ENCODE peak calls at places on chromosome 21, in seven cellular contexts. M is stomach, C is sigmoid colon, X is transverse colon, Q is GM12878, J is esophagus muscularis mucosa, E is H1. A is an unnamed sample.

GRCh38 chr21:44093761-44094160 is 13.4 kb upstream of the PWP2 start:
- DNase-seq in M (peak), C (no peak), X (peak), Q (no peak), J (no peak), E (peak), A (peak)

GRCh38 chr21:38930065-38930464 is 124.3 kb downstream of the ETS2 start:
- DNase-seq in M (no peak), C (peak), X (no peak), Q (no peak), J (no peak), E (no peak), A (no peak)

GRCh38 chr21:34836103-34836932 is 167.5 kb downstream of the CLIC6 start:
- DNase-seq in M (peak), C (peak), X (peak), Q (no peak), J (no peak), E (no peak), A (peak)

GRCh38 chr21:46126321-46127238 is 28.7 kb downstream of the COL6A2 start:
- DNase-seq in M (no peak), C (peak), X (peak), Q (no peak), J (no peak), E (peak), A (peak)

GRCh38 chr21:31098576-31099005 is 60.3 kb upstream of the KRTAP19-8 start:
- DNase-seq in M (peak), C (peak), X (peak), Q (no peak), J (peak), E (peak), A (peak)

GRCh38 chr21:17612023-17612564 is 607 bp downstream of the BTG3 start:
- DNase-seq in M (peak), C (peak), X (peak), Q (no peak), J (no peak), E (peak), A (peak)

GRCh38 chr21:42578034-42578433 is 64.4 kb downstream of the SLC37A1 start:
- DNase-seq in M (no peak), C (peak), X (peak), Q (no peak), J (no peak), E (no peak), A (no peak)

GRCh38 chr21:46517361-46517760 is 58.7 kb downstream of the DIP2A start:
- DNase-seq in M (peak), C (no peak), X (no peak), Q (no peak), J (no peak), E (no peak), A (no peak)

GRCh38 chr21:27423073-27423472 is 456.2 kb upstream of the ADAMTS5 start:
- DNase-seq in M (peak), C (peak), X (peak), Q (no peak), J (no peak), E (no peak), A (peak)

GRCh38 chr21:38166214-38166547 is 90.6 kb upstream of the KCNJ15 start:
- DNase-seq in M (no peak), C (no peak), X (no peak), Q (no peak), J (peak), E (no peak), A (no peak)

GRCh38 chr21:38039841-38040240 is 123.6 kb upstream of the KCNJ6 start:
- DNase-seq in M (no peak), C (no peak), X (no peak), Q (no peak), J (no peak), E (no peak), A (no peak)

GRCh38 chr21:19565587-19565986 is 1162.0 kb upstream of the TMPRSS15 start:
- DNase-seq in M (no peak), C (no peak), X (no peak), Q (no peak), J (no peak), E (no peak), A (no peak)

GRCh38 chr21:39630827-39631226 is 18.1 kb downstream of the B3GALT5 start:
- DNase-seq in M (no peak), C (no peak), X (no peak), Q (no peak), J (no peak), E (no peak), A (no peak)

GRCh38 chr21:46603228-46603627 is 1.7 kb downstream of the S100B start:
- DNase-seq in M (no peak), C (no peak), X (no peak), Q (no peak), J (no peak), E (no peak), A (no peak)

GRCh38 chr21:35048183-35048601 is 910 bp downstream of the RUNX1 start:
- DNase-seq in M (no peak), C (no peak), X (no peak), Q (no peak), J (peak), E (no peak), A (no peak)

GRCh38 chr21:39604951-39605350 is 7.8 kb upstream of the B3GALT5 start:
- DNase-seq in M (no peak), C (no peak), X (no peak), Q (no peak), J (peak), E (no peak), A (no peak)

GRCh38 chr21:46250146-46250725 is 21.7 kb upstream of the LSS start:
- DNase-seq in M (no peak), C (no peak), X (no peak), Q (no peak), J (no peak), E (no peak), A (no peak)

GRCh38 chr21:46191257-46191685 is 7.0 kb upstream of the SPATC1L start:
- DNase-seq in M (peak), C (peak), X (no peak), Q (no peak), J (no peak), E (no peak), A (peak)

GRCh38 chr21:43306911-43307676 is 119.8 kb downstream of the SIK1 start:
- DNase-seq in M (peak), C (peak), X (peak), Q (peak), J (no peak), E (no peak), A (no peak)

GRCh38 chr21:44298301-44298700 is 1.6 kb upstream of the PFKL start:
- DNase-seq in M (no peak), C (no peak), X (no peak), Q (no peak), J (no peak), E (no peak), A (no peak)

GRCh38 chr21:18499761-18500376 is 96.3 kb upstream of the TMPRSS15 start:
- DNase-seq in M (peak), C (no peak), X (peak), Q (no peak), J (no peak), E (peak), A (no peak)

GRCh38 chr21:21631961-21632360 is 633.8 kb downstream of the NCAM2 start:
- DNase-seq in M (no peak), C (no peak), X (no peak), Q (no peak), J (no peak), E (no peak), A (no peak)

GRCh38 chr21:34974162-34974981 is 74.7 kb downstream of the RUNX1 start:
- DNase-seq in M (no peak), C (no peak), X (no peak), Q (peak), J (no peak), E (no peak), A (no peak)

GRCh38 chr21:45294509-45295291 is 7.0 kb upstream of the POFUT2 start:
- DNase-seq in M (peak), C (peak), X (peak), Q (no peak), J (peak), E (peak), A (peak)

GRCh38 chr21:22120616-22121266 is 1122.5 kb downstream of the NCAM2 start:
- DNase-seq in M (no peak), C (no peak), X (no peak), Q (no peak), J (no peak), E (peak), A (no peak)

GRCh38 chr21:37060296-37060695 is 12.6 kb downstream of the PIGP start:
- DNase-seq in M (peak), C (no peak), X (peak), Q (no peak), J (no peak), E (no peak), A (no peak)

GRCh38 chr21:27645285-27645684 is 678.4 kb upstream of the ADAMTS5 start:
- DNase-seq in M (no peak), C (no peak), X (no peak), Q (no peak), J (no peak), E (no peak), A (no peak)

GRCh38 chr21:36005018-36005417 is 55.3 kb downstream of the SETD4 start:
- DNase-seq in M (no peak), C (peak), X (peak), Q (no peak), J (no peak), E (no peak), A (peak)

GRCh38 chr21:33801424-33802405 is 113.9 kb downstream of the ATP5PO start:
- DNase-seq in M (peak), C (no peak), X (no peak), Q (no peak), J (no peak), E (no peak), A (no peak)
- TF ChIP-seq POLR2AphosphoS5 in M (no peak), C (no peak), X (no peak), Q (no peak), J (no peak), E (no peak), A (no peak)

GRCh38 chr21:16195476-16195875 is 465.7 kb downstream of the USP25 start:
- DNase-seq in M (no peak), C (no peak), X (no peak), Q (no peak), J (no peak), E (no peak), A (no peak)
- TF ChIP-seq EP300 in M (no peak), C (no peak), X (no peak), Q (no peak), J (no peak), E (no peak), A (no peak)

DNA sequence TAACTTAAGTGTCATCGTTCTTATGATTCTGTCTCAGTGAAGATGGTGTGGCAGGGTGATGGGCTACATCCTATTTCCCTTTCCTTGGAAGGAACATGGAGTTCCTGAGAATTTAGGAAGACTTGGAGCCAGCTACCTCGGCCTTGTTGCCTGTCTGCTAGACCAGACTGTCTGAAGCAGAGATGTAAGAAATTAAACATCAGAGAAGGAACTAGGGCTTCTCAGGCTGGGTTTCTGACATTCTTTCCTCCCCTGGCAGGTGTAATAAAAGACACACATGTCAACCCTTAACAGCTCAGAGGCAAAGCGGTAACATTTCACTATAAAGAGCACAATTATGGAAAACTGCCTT is 37.4 kb downstream of the MIS18A start:
- DNase-seq in M (no peak), C (no peak), X (no peak), Q (no peak), J (peak), E (no peak), A (no peak)
- TF ChIP-seq POLR2AphosphoS5 in M (no peak), C (no peak), X (no peak), Q (no peak), J (peak), E (no peak), A (no peak)

DNA sequence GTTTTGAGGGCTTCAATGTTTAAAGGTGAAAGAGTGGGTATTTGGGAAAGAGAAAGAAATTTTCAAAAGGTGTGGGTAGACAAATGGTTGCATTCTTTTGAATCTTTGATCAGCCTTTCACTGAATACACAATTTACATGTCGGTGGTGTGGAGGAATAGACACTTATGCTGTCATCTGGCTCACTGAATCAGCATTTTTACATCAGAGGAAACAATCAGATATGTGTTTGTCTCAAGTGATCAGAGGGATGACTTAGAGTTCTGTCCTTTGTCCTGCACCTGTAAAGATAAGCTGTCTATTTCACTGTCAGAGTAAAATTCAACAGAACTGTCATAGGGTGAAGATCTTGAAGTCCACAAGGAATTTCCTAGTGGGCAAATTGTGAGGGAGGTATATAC is 170.9 kb upstream of the USP25 start:
- DNase-seq in M (no peak), C (no peak), X (no peak), Q (no peak), J (no peak), E (no peak), A (no peak)
- TF ChIP-seq EP300 in M (no peak), C (no peak), X (no peak), Q (no peak), J (no peak), E (no peak), A (no peak)

GRCh38 chr21:24870633-24871032 is 736.6 kb downstream of the MRPL39 start:
- DNase-seq in M (no peak), C (no peak), X (no peak), Q (no peak), J (no peak), E (no peak), A (no peak)

GRCh38 chr21:24868117-24868516 is 739.2 kb downstream of the MRPL39 start:
- DNase-seq in M (no peak), C (no peak), X (no peak), Q (no peak), J (no peak), E (no peak), A (no peak)

GRCh38 chr21:24869862-24870261 is 737.4 kb downstream of the MRPL39 start:
- DNase-seq in M (no peak), C (no peak), X (no peak), Q (no peak), J (no peak), E (no peak), A (no peak)
- TF ChIP-seq POLR2AphosphoS5 in M (no peak), C (no peak), X (no peak), Q (no peak), J (no peak), E (no peak), A (no peak)